ENCODE peak calls at places on chromosomes 5 and 9, in five cellular contexts. Y is EL; N is NCI-H1930; G is WTC11; D is activated naive CD4-positive, alpha-beta T cell. X is an unnamed sample.

GRCh38 chr9:112556497-112557085 is 70.0 kb downstream of the KIAA1958 start:
- DNase-seq in Y (peak; percentile 90), N (no peak), G (no peak), D (no peak), X (peak; percentile 62)

GRCh38 chr5:80036621-80037020 is 1.5 kb downstream of the THBS4 start:
- DNase-seq in Y (no peak), N (no peak), G (no peak), D (no peak), X (no peak)

GRCh38 chr5:759781-760362 is 24.7 kb downstream of the ZDHHC11B start:
- DNase-seq in Y (no peak), N (no peak), G (no peak), D (no peak), X (no peak)

GRCh38 chr5:68419637-68420452 is 204.3 kb downstream of the PIK3R1 start:
- DNase-seq in Y (peak; percentile 64), N (no peak), G (no peak), D (no peak), X (no peak)

GRCh38 chr5:123209163-123210013 is 120.3 kb downstream of the PRDM6 start:
- DNase-seq in Y (peak; percentile 77), N (no peak), G (no peak), D (no peak), X (peak; percentile 88)

GRCh38 chr5:180160822-180161221 is 48.2 kb downstream of the RASGEF1C start:
- DNase-seq in Y (no peak), N (no peak), G (no peak), D (no peak), X (no peak)

GRCh38 chr9:130426883-130427282 is 17.9 kb upstream of the ASS1 start:
- DNase-seq in Y (peak; percentile 92), N (no peak), G (no peak), D (no peak), X (peak; percentile 57)

GRCh38 chr5:14871573-14872069 is at the start of gene ANKH:
- DNase-seq in Y (peak; percentile 82), N (peak; percentile 75), G (peak; percentile 69), D (peak; percentile 72), X (peak; percentile 55)

GRCh38 chr5:176394881-176395675 is 6.5 kb downstream of the HIGD2A start:
- DNase-seq in Y (no peak), N (no peak), G (no peak), D (no peak), X (no peak)

GRCh38 chr5:133246376-133247144 is 194.7 kb downstream of the HSPA4 start:
- DNase-seq in Y (no peak), N (no peak), G (no peak), D (no peak), X (peak; percentile 66)

GRCh38 chr9:4301302-4301701 is 1.4 kb upstream of the GLIS3 start:
- DNase-seq in Y (peak; percentile 77), N (no peak), G (no peak), D (no peak), X (no peak)

GRCh38 chr9:135793221-135794056 is 91.5 kb downstream of the KCNT1 start:
- DNase-seq in Y (no peak), N (no peak), G (no peak), D (no peak), X (no peak)

GRCh38 chr5:9786378-9787360 is 156.5 kb upstream of the TAS2R1 start:
- DNase-seq in Y (no peak), N (no peak), G (no peak), D (no peak), X (no peak)

GRCh38 chr5:67095346-67095871 is 101.2 kb downstream of the CD180 start:
- DNase-seq in Y (peak; percentile 8), N (no peak), G (no peak), D (no peak), X (no peak)

GRCh38 chr9:127754761-127755557 is 19.9 kb upstream of the TOR2A start:
- DNase-seq in Y (no peak), N (peak; percentile 69), G (peak; percentile 82), D (no peak), X (no peak)

GRCh38 chr9:4755026-4755609 is 14.1 kb upstream of the AK3 start:
- DNase-seq in Y (peak; percentile 65), N (no peak), G (no peak), D (no peak), X (no peak)

GRCh38 chr5:66724740-66725139 is 128.5 kb downstream of the MAST4 start:
- DNase-seq in Y (no peak), N (no peak), G (no peak), D (no peak), X (no peak)

GRCh38 chr9:18568969-18569368 is 95.0 kb downstream of the ADAMTSL1 start:
- DNase-seq in Y (peak; percentile 32), N (peak; percentile 25), G (no peak), D (no peak), X (no peak)

GRCh38 chr9:87606921-87607521 is 109.4 kb downstream of the DAPK1 start:
- DNase-seq in Y (peak; percentile 95), N (no peak), G (no peak), D (no peak), X (peak; percentile 96)

GRCh38 chr5:140568664-140569063 is 4.0 kb downstream of the SLC35A4 start:
- DNase-seq in Y (no peak), N (no peak), G (no peak), D (no peak), X (no peak)

GRCh38 chr5:119347574-119347973 is 8.2 kb upstream of the TNFAIP8 start:
- DNase-seq in Y (no peak), N (no peak), G (no peak), D (no peak), X (no peak)

GRCh38 chr9:72895122-72895521 is 57.7 kb downstream of the ALDH1A1 start:
- DNase-seq in Y (no peak), N (no peak), G (no peak), D (no peak), X (no peak)

GRCh38 chr5:83255268-83255667 is 177.9 kb downstream of the XRCC4 start:
- DNase-seq in Y (peak; percentile 6), N (no peak), G (no peak), D (no peak), X (peak; percentile 30)

GRCh38 chr5:16538001-16538400 is 72.4 kb upstream of the ZNF622 start:
- DNase-seq in Y (no peak), N (no peak), G (no peak), D (no peak), X (no peak)

GRCh38 chr5:92566113-92566767 is 1014.8 kb downstream of the NR2F1-AS1 start:
- DNase-seq in Y (no peak), N (no peak), G (no peak), D (no peak), X (no peak)

GRCh38 chr5:10566556-10567068 is 2.7 kb downstream of the ANKRD33B start:
- DNase-seq in Y (no peak), N (no peak), G (no peak), D (no peak), X (no peak)

GRCh38 chr5:142017832-142018427 is 5.1 kb upstream of the GNPDA1 start:
- DNase-seq in Y (peak; percentile 24), N (no peak), G (no peak), D (no peak), X (peak; percentile 31)

GRCh38 chr5:120631611-120632010 is 167.5 kb downstream of the PRR16 start:
- DNase-seq in Y (no peak), N (no peak), G (no peak), D (no peak), X (no peak)

GRCh38 chr5:163509288-163510040 is 4.0 kb downstream of the MAT2B start:
- DNase-seq in Y (peak; percentile 52), N (no peak), G (no peak), D (no peak), X (peak; percentile 36)